ENCODE peak calls at places on chromosomes 4 and X, in eight cellular contexts. One of them, this sample, is unnamed.

GRCh38 chr4:83644677-83645639 is 109.0 kb downstream of the GPAT3 start:
- DNase-seq in heart right ventricle: no peak
- DNase-seq in sigmoid colon: no peak
- DNase-seq in upper lobe of right lung: no peak
- DNase-seq in IMR-90: peak
- DNase-seq in lower lobe of right lung: no peak
- DNase-seq in fibroblast of lung: peak
- DNase-seq in cardiac muscle cell: peak
- DNase-seq in this sample: peak

GRCh38 chr4:113328514-113328913 is 279.1 kb downstream of the ANK2 start:
- DNase-seq in lower lobe of right lung: no peak
- DNase-seq in heart right ventricle: no peak
- DNase-seq in fibroblast of lung: no peak
- DNase-seq in IMR-90: no peak
- DNase-seq in sigmoid colon: no peak
- DNase-seq in upper lobe of right lung: no peak
- DNase-seq in cardiac muscle cell: peak
- DNase-seq in this sample: no peak

GRCh38 chr4:109263721-109264120 is 38.7 kb downstream of the COL25A1 start:
- DNase-seq in cardiac muscle cell: no peak
- DNase-seq in IMR-90: no peak
- DNase-seq in lower lobe of right lung: no peak
- DNase-seq in upper lobe of right lung: no peak
- DNase-seq in heart right ventricle: no peak
- DNase-seq in sigmoid colon: no peak
- DNase-seq in fibroblast of lung: no peak
- DNase-seq in this sample: no peak

GRCh38 chr4:111693754-111694153 is 451.5 kb upstream of the FAM241A start:
- DNase-seq in IMR-90: no peak
- DNase-seq in heart right ventricle: no peak
- DNase-seq in fibroblast of lung: no peak
- DNase-seq in upper lobe of right lung: no peak
- DNase-seq in lower lobe of right lung: no peak
- DNase-seq in cardiac muscle cell: no peak
- DNase-seq in sigmoid colon: no peak
- DNase-seq in this sample: no peak

GRCh38 chr4:162131256-162131655 is 32.5 kb downstream of the FSTL5 start:
- DNase-seq in lower lobe of right lung: no peak
- DNase-seq in IMR-90: no peak
- DNase-seq in upper lobe of right lung: no peak
- DNase-seq in cardiac muscle cell: no peak
- DNase-seq in heart right ventricle: no peak
- DNase-seq in sigmoid colon: no peak
- DNase-seq in fibroblast of lung: no peak
- DNase-seq in this sample: no peak

GRCh38 chrX:63855896-63856295 is 70.9 kb upstream of the ARHGEF9 start:
- DNase-seq in IMR-90: peak
- DNase-seq in sigmoid colon: no peak
- DNase-seq in fibroblast of lung: peak
- DNase-seq in upper lobe of right lung: no peak
- DNase-seq in lower lobe of right lung: no peak
- DNase-seq in heart right ventricle: no peak
- DNase-seq in cardiac muscle cell: no peak
- DNase-seq in this sample: no peak

GRCh38 chrX:112368371-112368770 is 285.8 kb upstream of the TRPC5 start:
- DNase-seq in upper lobe of right lung: no peak
- DNase-seq in cardiac muscle cell: no peak
- DNase-seq in lower lobe of right lung: no peak
- DNase-seq in heart right ventricle: no peak
- DNase-seq in fibroblast of lung: no peak
- DNase-seq in sigmoid colon: no peak
- DNase-seq in IMR-90: no peak
- DNase-seq in this sample: no peak

GRCh38 chr4:52838729-52839722 is 23.1 kb upstream of the RASL11B start:
- DNase-seq in heart right ventricle: no peak
- DNase-seq in sigmoid colon: no peak
- DNase-seq in IMR-90: no peak
- DNase-seq in fibroblast of lung: no peak
- DNase-seq in cardiac muscle cell: no peak
- DNase-seq in upper lobe of right lung: no peak
- DNase-seq in lower lobe of right lung: no peak
- DNase-seq in this sample: no peak

GRCh38 chr4:159498371-159499115 is 395.7 kb downstream of the RAPGEF2 start:
- DNase-seq in heart right ventricle: no peak
- DNase-seq in sigmoid colon: no peak
- DNase-seq in cardiac muscle cell: no peak
- DNase-seq in upper lobe of right lung: no peak
- DNase-seq in lower lobe of right lung: no peak
- DNase-seq in fibroblast of lung: no peak
- DNase-seq in IMR-90: no peak
- DNase-seq in this sample: no peak

GRCh38 chrX:11787564-11787963 is 29.5 kb downstream of the MSL3 start:
- DNase-seq in cardiac muscle cell: peak
- DNase-seq in upper lobe of right lung: peak
- DNase-seq in fibroblast of lung: peak
- DNase-seq in sigmoid colon: peak
- DNase-seq in lower lobe of right lung: peak
- DNase-seq in heart right ventricle: peak
- DNase-seq in IMR-90: peak
- DNase-seq in this sample: no peak

GRCh38 chrX:75642811-75643361 is 120.0 kb upstream of the ZDHHC15 start:
- DNase-seq in cardiac muscle cell: no peak
- DNase-seq in fibroblast of lung: no peak
- DNase-seq in lower lobe of right lung: no peak
- DNase-seq in sigmoid colon: no peak
- DNase-seq in heart right ventricle: no peak
- DNase-seq in IMR-90: no peak
- DNase-seq in upper lobe of right lung: no peak
- DNase-seq in this sample: no peak

GRCh38 chr4:3829954-3830773 is 64.0 kb downstream of the ADRA2C start:
- DNase-seq in upper lobe of right lung: no peak
- DNase-seq in heart right ventricle: no peak
- DNase-seq in fibroblast of lung: no peak
- DNase-seq in sigmoid colon: no peak
- DNase-seq in cardiac muscle cell: no peak
- DNase-seq in IMR-90: no peak
- DNase-seq in lower lobe of right lung: no peak
- DNase-seq in this sample: no peak

GRCh38 chr4:827209-828081 is 1.5 kb upstream of the CPLX1 start:
- DNase-seq in sigmoid colon: peak
- DNase-seq in upper lobe of right lung: peak
- DNase-seq in fibroblast of lung: no peak
- DNase-seq in IMR-90: no peak
- DNase-seq in heart right ventricle: no peak
- DNase-seq in lower lobe of right lung: peak
- DNase-seq in cardiac muscle cell: no peak
- DNase-seq in this sample: no peak

GRCh38 chr4:826508-827208 is 729 bp upstream of the CPLX1 start:
- DNase-seq in lower lobe of right lung: peak
- DNase-seq in cardiac muscle cell: no peak
- DNase-seq in IMR-90: no peak
- DNase-seq in heart right ventricle: no peak
- DNase-seq in fibroblast of lung: no peak
- DNase-seq in sigmoid colon: peak
- DNase-seq in upper lobe of right lung: peak
- DNase-seq in this sample: no peak

GRCh38 chr4:829291-829690 is 3.4 kb upstream of the CPLX1 start:
- DNase-seq in lower lobe of right lung: peak
- DNase-seq in upper lobe of right lung: peak
- DNase-seq in IMR-90: no peak
- DNase-seq in heart right ventricle: no peak
- DNase-seq in sigmoid colon: peak
- DNase-seq in cardiac muscle cell: no peak
- DNase-seq in fibroblast of lung: no peak
- DNase-seq in this sample: no peak

GRCh38 chr4:829761-830655 is 4.1 kb upstream of the CPLX1 start:
- DNase-seq in fibroblast of lung: no peak
- DNase-seq in sigmoid colon: peak
- DNase-seq in upper lobe of right lung: peak
- DNase-seq in heart right ventricle: no peak
- DNase-seq in IMR-90: no peak
- DNase-seq in cardiac muscle cell: no peak
- DNase-seq in lower lobe of right lung: peak
- DNase-seq in this sample: no peak

GRCh38 chr4:828641-829271 is 2.8 kb upstream of the CPLX1 start:
- DNase-seq in upper lobe of right lung: peak
- DNase-seq in heart right ventricle: peak
- DNase-seq in lower lobe of right lung: peak
- DNase-seq in fibroblast of lung: no peak
- DNase-seq in cardiac muscle cell: peak
- DNase-seq in IMR-90: no peak
- DNase-seq in sigmoid colon: peak
- DNase-seq in this sample: no peak
- TF ChIP-seq CTCF in upper lobe of right lung: no peak
- TF ChIP-seq CTCF in heart right ventricle: no peak
- TF ChIP-seq CTCF in lower lobe of right lung: no peak
- TF ChIP-seq CTCF in fibroblast of lung: peak
- TF ChIP-seq CTCF in cardiac muscle cell: peak
- TF ChIP-seq CTCF in IMR-90: peak
- TF ChIP-seq CTCF in sigmoid colon: no peak
- TF ChIP-seq CTCF in this sample: no peak

DNA sequence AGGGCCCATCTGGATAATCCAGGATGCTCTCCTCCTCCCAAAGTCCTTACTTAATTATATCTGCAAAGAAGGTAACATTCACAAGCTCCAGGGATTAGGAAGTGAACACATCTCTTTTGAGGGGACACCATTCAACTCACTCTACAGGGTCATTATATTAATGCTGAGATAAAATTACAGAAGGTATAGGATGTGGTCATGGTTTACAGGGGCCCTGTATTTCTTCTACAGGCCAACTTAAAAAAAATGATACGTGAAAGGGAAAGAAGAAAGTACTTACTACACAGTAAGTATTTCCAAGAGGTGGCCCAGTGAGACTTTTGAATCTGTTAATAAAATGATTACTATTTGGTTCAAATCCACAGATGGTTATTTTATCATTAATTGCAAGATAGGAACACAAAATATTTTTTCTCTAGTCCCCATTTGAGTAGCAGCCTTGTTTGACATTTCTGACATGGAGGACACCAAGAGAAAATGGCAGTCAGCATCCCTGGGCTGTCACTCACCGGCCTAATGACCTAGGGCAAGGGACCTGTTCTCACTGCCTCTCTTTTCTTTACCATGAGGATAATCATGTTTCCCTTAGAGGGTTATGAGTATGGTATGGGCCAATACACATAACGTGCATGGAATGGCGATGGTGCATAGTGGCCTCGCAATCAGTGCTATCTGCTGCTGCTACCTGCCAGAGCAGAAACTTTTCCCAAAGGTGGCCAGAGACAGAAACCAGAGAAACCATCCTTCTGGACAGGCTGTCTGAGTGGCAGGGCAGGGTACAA is 140.5 kb downstream of the PTTG2 start:
- DNase-seq in cardiac muscle cell: no peak
- DNase-seq in fibroblast of lung: no peak
- DNase-seq in IMR-90: no peak
- DNase-seq in heart right ventricle: no peak
- DNase-seq in sigmoid colon: no peak
- DNase-seq in upper lobe of right lung: no peak
- DNase-seq in lower lobe of right lung: no peak
- DNase-seq in this sample: no peak
- H3K27ac ChIP-seq in cardiac muscle cell: no peak
- H3K27ac ChIP-seq in fibroblast of lung: no peak
- H3K27ac ChIP-seq in IMR-90: peak
- H3K27ac ChIP-seq in heart right ventricle: no peak
- H3K27ac ChIP-seq in sigmoid colon: no peak
- H3K27ac ChIP-seq in upper lobe of right lung: peak
- H3K27ac ChIP-seq in lower lobe of right lung: peak
- H3K27ac ChIP-seq in this sample: peak

GRCh38 chrX:107672955-107673378 is 44.7 kb downstream of the PRPS1 start:
- DNase-seq in fibroblast of lung: peak
- DNase-seq in cardiac muscle cell: peak
- DNase-seq in heart right ventricle: peak
- DNase-seq in IMR-90: peak
- DNase-seq in sigmoid colon: peak
- DNase-seq in lower lobe of right lung: peak
- DNase-seq in upper lobe of right lung: peak
- DNase-seq in this sample: peak
- TF ChIP-seq CTCF in fibroblast of lung: peak
- TF ChIP-seq CTCF in cardiac muscle cell: peak
- TF ChIP-seq CTCF in heart right ventricle: peak
- TF ChIP-seq CTCF in IMR-90: peak
- TF ChIP-seq CTCF in sigmoid colon: peak
- TF ChIP-seq CTCF in lower lobe of right lung: peak
- TF ChIP-seq CTCF in upper lobe of right lung: peak
- TF ChIP-seq CTCF in this sample: peak

GRCh38 chrX:19627533-19627932 is 112.2 kb upstream of the MAP3K15 start:
- DNase-seq in cardiac muscle cell: no peak
- DNase-seq in heart right ventricle: no peak
- DNase-seq in lower lobe of right lung: no peak
- DNase-seq in IMR-90: peak
- DNase-seq in upper lobe of right lung: no peak
- DNase-seq in sigmoid colon: no peak
- DNase-seq in fibroblast of lung: peak
- DNase-seq in this sample: no peak

GRCh38 chrX:19628006-19628575 is 112.8 kb upstream of the MAP3K15 start:
- DNase-seq in upper lobe of right lung: no peak
- DNase-seq in IMR-90: peak
- DNase-seq in fibroblast of lung: peak
- DNase-seq in sigmoid colon: no peak
- DNase-seq in heart right ventricle: no peak
- DNase-seq in lower lobe of right lung: no peak
- DNase-seq in cardiac muscle cell: no peak
- DNase-seq in this sample: no peak

GRCh38 chrX:19629541-19629940 is 114.2 kb upstream of the MAP3K15 start:
- DNase-seq in fibroblast of lung: no peak
- DNase-seq in lower lobe of right lung: no peak
- DNase-seq in upper lobe of right lung: no peak
- DNase-seq in sigmoid colon: no peak
- DNase-seq in IMR-90: no peak
- DNase-seq in heart right ventricle: no peak
- DNase-seq in cardiac muscle cell: no peak
- DNase-seq in this sample: no peak

GRCh38 chrX:19630776-19631707 is 115.7 kb upstream of the MAP3K15 start:
- DNase-seq in sigmoid colon: no peak
- DNase-seq in upper lobe of right lung: no peak
- DNase-seq in fibroblast of lung: no peak
- DNase-seq in lower lobe of right lung: no peak
- DNase-seq in IMR-90: no peak
- DNase-seq in heart right ventricle: no peak
- DNase-seq in cardiac muscle cell: no peak
- DNase-seq in this sample: no peak

DNA sequence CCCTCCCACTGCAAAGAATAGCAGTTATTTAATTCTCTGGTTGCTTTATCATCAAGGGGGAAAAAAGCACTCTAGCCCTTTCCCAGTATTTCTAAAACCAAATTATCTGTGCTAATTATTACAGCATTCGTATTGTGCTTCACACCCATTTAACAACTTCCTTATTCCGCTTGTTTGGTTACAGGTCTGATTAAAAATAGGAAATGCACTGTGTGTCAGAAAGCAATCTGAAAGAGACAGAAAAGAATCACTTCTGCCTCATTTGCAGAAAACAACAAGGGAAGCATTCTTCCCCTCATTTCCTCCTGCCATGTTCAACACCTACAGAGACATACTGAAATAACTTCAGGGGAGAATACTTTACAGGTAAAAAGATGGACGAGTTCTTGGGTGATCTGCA is 114.9 kb upstream of the MAP3K15 start:
- DNase-seq in cardiac muscle cell: no peak
- DNase-seq in lower lobe of right lung: no peak
- DNase-seq in IMR-90: no peak
- DNase-seq in heart right ventricle: no peak
- DNase-seq in sigmoid colon: no peak
- DNase-seq in fibroblast of lung: no peak
- DNase-seq in upper lobe of right lung: no peak
- DNase-seq in this sample: no peak
- H3K27ac ChIP-seq in cardiac muscle cell: no peak
- H3K27ac ChIP-seq in lower lobe of right lung: no peak
- H3K27ac ChIP-seq in IMR-90: no peak
- H3K27ac ChIP-seq in heart right ventricle: no peak
- H3K27ac ChIP-seq in sigmoid colon: no peak
- H3K27ac ChIP-seq in fibroblast of lung: no peak
- H3K27ac ChIP-seq in upper lobe of right lung: no peak
- H3K27ac ChIP-seq in this sample: no peak

This sample was measured in RWPE1.